ENCODE peak calls at places on chromosomes 11 and 22, in five cellular contexts. K is IMR-90, S is MM.1S, W is left lung, P is body of pancreas. T is an unnamed sample.

GRCh38 chr22:46737105-46737975 is 712 bp downstream of the CERK start:
- DNase-seq in K (peak), S (peak), W (no peak), P (peak), T (no peak)

GRCh38 chr11:60831143-60831500 is 10.8 kb upstream of the CCDC86 start:
- DNase-seq in K (peak), S (peak), W (peak), P (peak), T (peak)

GRCh38 chr11:16779436-16779835 is 41.0 kb downstream of the C11orf58 start:
- DNase-seq in K (no peak), S (no peak), W (peak), P (peak), T (peak)

GRCh38 chr11:78742430-78742829 is 167.8 kb upstream of the NARS2 start:
- DNase-seq in K (peak), S (no peak), W (peak), P (peak), T (peak)

GRCh38 chr11:73716153-73717056 is 44.5 kb downstream of the RAB6A start:
- DNase-seq in K (peak), S (no peak), W (no peak), P (no peak), T (no peak)

GRCh38 chr22:30604723-30605122 is 2.3 kb upstream of the TCN2 start:
- DNase-seq in K (no peak), S (no peak), W (no peak), P (no peak), T (no peak)

GRCh38 chr22:35175392-35175791 is 81.9 kb upstream of the HMGXB4 start:
- DNase-seq in K (no peak), S (no peak), W (no peak), P (no peak), T (no peak)

GRCh38 chr11:100821198-100821597 is 134.1 kb downstream of the ARHGAP42 start:
- DNase-seq in K (no peak), S (no peak), W (no peak), P (no peak), T (no peak)

GRCh38 chr11:34160791-34161190 is 55.4 kb downstream of the NAT10 start:
- DNase-seq in K (no peak), S (no peak), W (no peak), P (no peak), T (no peak)

GRCh38 chr11:111841370-111842053 is 29.9 kb downstream of the ALG9 start:
- DNase-seq in K (peak), S (peak), W (peak), P (peak), T (peak)
- H3K27ac ChIP-seq in K (no peak), S (no peak), W (peak), P (no peak), T (no peak)

GRCh38 chr11:90593099-90593498 is 370.2 kb upstream of the CHORDC1 start:
- DNase-seq in K (no peak), S (no peak), W (no peak), P (no peak), T (no peak)
- H3K27ac ChIP-seq in K (no peak), S (no peak), W (no peak), P (no peak), T (no peak)

GRCh38 chr22:38068641-38069371 is 11.6 kb downstream of the PICK1 start:
- DNase-seq in K (no peak), S (no peak), W (no peak), P (no peak), T (no peak)

GRCh38 chr22:38067028-38067415 is 9.8 kb downstream of the PICK1 start:
- DNase-seq in K (no peak), S (no peak), W (no peak), P (no peak), T (peak)

GRCh38 chr22:38066381-38067027 is 9.3 kb downstream of the PICK1 start:
- DNase-seq in K (no peak), S (no peak), W (no peak), P (no peak), T (no peak)

GRCh38 chr22:38069372-38070249 is 12.4 kb downstream of the PICK1 start:
- DNase-seq in K (peak), S (peak), W (no peak), P (no peak), T (peak)

DNA sequence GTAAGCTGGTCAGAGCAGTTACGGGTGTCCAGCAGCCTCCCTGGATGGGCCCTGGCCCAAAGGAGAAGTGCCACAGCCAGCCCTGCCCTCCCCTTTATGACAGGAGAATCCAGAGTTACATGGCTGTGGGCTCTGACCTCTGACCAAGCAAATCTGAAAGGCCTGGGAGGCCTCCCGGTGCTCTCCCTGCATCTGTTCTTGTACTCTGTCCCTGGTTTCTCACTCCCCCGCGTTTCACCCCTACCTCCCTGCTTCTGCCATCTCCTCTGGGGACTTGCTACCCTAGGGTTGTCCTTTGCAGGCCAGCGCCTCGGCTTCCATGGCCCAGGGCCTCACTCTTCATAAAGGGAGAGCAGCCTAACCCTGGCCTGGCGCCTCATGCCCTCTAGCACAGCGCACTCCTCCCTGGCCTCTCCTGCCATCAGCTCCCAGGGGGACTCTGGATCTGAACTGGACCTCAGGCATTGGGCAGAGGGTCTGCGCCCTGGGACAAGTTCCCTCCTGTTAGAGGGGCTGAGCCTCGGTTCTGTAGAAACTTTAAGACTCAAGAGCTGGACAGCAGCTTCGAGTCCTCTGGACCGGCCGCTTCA is 10.7 kb downstream of the PICK1 start:
- DNase-seq in K (no peak), S (no peak), W (no peak), P (no peak), T (no peak)
- H3K27ac ChIP-seq in K (no peak), S (peak), W (no peak), P (no peak), T (peak)

DNA sequence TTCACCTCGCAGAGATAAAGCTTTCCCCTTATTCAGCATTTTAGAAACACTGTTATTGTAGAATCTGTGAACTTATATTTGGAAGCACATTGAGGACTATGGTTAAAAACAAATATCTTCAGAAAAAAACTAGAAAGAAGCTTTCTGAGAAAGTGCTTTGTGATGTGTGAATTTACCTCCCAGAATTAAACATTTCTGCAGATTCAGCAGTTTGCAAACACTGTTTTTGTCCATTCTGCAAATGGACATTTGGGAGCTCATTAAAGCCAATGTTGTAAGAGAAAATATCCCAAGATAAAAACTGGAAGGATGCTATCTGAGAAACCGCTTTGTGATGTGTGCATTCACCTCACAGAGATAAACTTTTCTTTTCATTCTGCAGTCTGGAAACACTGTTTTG is 272.7 kb downstream of the OR4A5 start:
- DNase-seq in K (no peak), S (no peak), W (no peak), P (no peak), T (no peak)
- H3K27ac ChIP-seq in K (no peak), S (no peak), W (no peak), P (no peak), T (no peak)

GRCh38 chr11:1260023-1260501 is 37.2 kb downstream of the MUC5B start:
- DNase-seq in K (no peak), S (no peak), W (no peak), P (no peak), T (no peak)

GRCh38 chr11:1262172-1263006 is 39.5 kb downstream of the MUC5B start:
- DNase-seq in K (peak), S (peak), W (peak), P (peak), T (peak)

GRCh38 chr11:1261241-1262071 is 38.6 kb downstream of the MUC5B start:
- DNase-seq in K (no peak), S (no peak), W (no peak), P (no peak), T (peak)

GRCh38 chr11:1260620-1261019 is 37.8 kb downstream of the MUC5B start:
- DNase-seq in K (no peak), S (no peak), W (no peak), P (no peak), T (peak)

GRCh38 chr11:1263036-1263435 is 40.2 kb downstream of the MUC5B start:
- DNase-seq in K (no peak), S (no peak), W (no peak), P (no peak), T (no peak)
- H3K27ac ChIP-seq in K (no peak), S (peak), W (no peak), P (peak), T (no peak)